ENCODE peak calls at places on chromosomes 13 and 19, in nine cellular contexts. B, K, A, Z, S, G, F, P and V are unnamed samples.

GRCh38 chr19:7705387-7706187 is 3.7 kb upstream of the FCER2 start:
- DNase-seq in B (no peak), K (no peak), A (no peak), Z (no peak), S (no peak), G (no peak), F (no peak), P (no peak), V (peak)

GRCh38 chr13:52414963-52415362 is 9.0 kb upstream of the THSD1 start:
- DNase-seq in B (peak), K (no peak), A (peak), Z (peak), S (peak), G (peak), F (peak), P (no peak), V (no peak)

GRCh38 chr13:50310734-50311133 is 295.5 kb downstream of the KCNRG start:
- DNase-seq in B (no peak), K (no peak), A (no peak), Z (no peak), S (no peak), G (no peak), F (no peak), P (no peak), V (no peak)

GRCh38 chr13:112832811-112833210 is 136.2 kb upstream of the MCF2L start:
- DNase-seq in B (no peak), K (no peak), A (no peak), Z (no peak), S (no peak), G (no peak), F (no peak), P (no peak), V (no peak)

GRCh38 chr13:28268800-28269223 is 130.5 kb downstream of the PAN3 start:
- DNase-seq in B (no peak), K (no peak), A (no peak), Z (no peak), S (no peak), G (no peak), F (no peak), P (no peak), V (no peak)

GRCh38 chr19:18496167-18496979 is 25.5 kb downstream of the ELL start:
- DNase-seq in B (peak), K (no peak), A (peak), Z (peak), S (peak), G (peak), F (no peak), P (no peak), V (no peak)

GRCh38 chr19:7307590-7308218 is 13.5 kb upstream of the INSR start:
- DNase-seq in B (no peak), K (peak), A (no peak), Z (no peak), S (no peak), G (no peak), F (no peak), P (no peak), V (no peak)

GRCh38 chr19:32363175-32363574 is 17.8 kb downstream of the ZNF507 start:
- DNase-seq in B (no peak), K (no peak), A (peak), Z (peak), S (no peak), G (no peak), F (no peak), P (no peak), V (no peak)

GRCh38 chr13:110347535-110348308 is 40.6 kb downstream of the COL4A2 start:
- DNase-seq in B (peak), K (no peak), A (peak), Z (peak), S (peak), G (peak), F (peak), P (peak), V (no peak)

GRCh38 chr19:28466107-28467045 is 746.6 kb downstream of the UQCRFS1 start:
- DNase-seq in B (no peak), K (peak), A (peak), Z (peak), S (peak), G (peak), F (peak), P (no peak), V (peak)

GRCh38 chr19:12937243-12938053 is 961 bp upstream of the CALR start:
- DNase-seq in B (no peak), K (no peak), A (no peak), Z (no peak), S (peak), G (no peak), F (no peak), P (no peak), V (no peak)

GRCh38 chr19:37933965-37934364 is 27.0 kb downstream of the SIPA1L3 start:
- DNase-seq in B (no peak), K (no peak), A (peak), Z (peak), S (peak), G (no peak), F (no peak), P (no peak), V (no peak)

GRCh38 chr19:40592170-40592569 is 9.0 kb upstream of the LTBP4 start:
- DNase-seq in B (peak), K (no peak), A (peak), Z (peak), S (peak), G (peak), F (no peak), P (no peak), V (no peak)

GRCh38 chr19:23563326-23563725 is 123.7 kb downstream of the ZNF675 start:
- DNase-seq in B (no peak), K (no peak), A (no peak), Z (no peak), S (no peak), G (no peak), F (no peak), P (no peak), V (no peak)

GRCh38 chr19:5990289-5990797 is 12.4 kb upstream of the RANBP3 start:
- DNase-seq in B (no peak), K (no peak), A (no peak), Z (no peak), S (peak), G (no peak), F (no peak), P (no peak), V (no peak)

GRCh38 chr13:76016799-76017198 is 380.7 kb downstream of the LMO7 start:
- DNase-seq in B (no peak), K (no peak), A (peak), Z (peak), S (peak), G (peak), F (no peak), P (no peak), V (no peak)

GRCh38 chr19:58325623-58326022 is 1.2 kb upstream of the ZSCAN22 start:
- DNase-seq in B (no peak), K (no peak), A (peak), Z (peak), S (peak), G (peak), F (no peak), P (no peak), V (no peak)

GRCh38 chr13:91381371-91381770 is 17.1 kb upstream of the GPC5 start:
- DNase-seq in B (no peak), K (peak), A (no peak), Z (peak), S (peak), G (no peak), F (no peak), P (no peak), V (no peak)

GRCh38 chr13:105087941-105088340 is 1447.5 kb downstream of the EFNB2 start:
- DNase-seq in B (no peak), K (no peak), A (no peak), Z (no peak), S (no peak), G (no peak), F (no peak), P (no peak), V (no peak)

GRCh38 chr13:110338441-110339101 is 31.5 kb downstream of the COL4A2 start:
- DNase-seq in B (no peak), K (no peak), A (no peak), Z (peak), S (peak), G (peak), F (no peak), P (peak), V (no peak)

GRCh38 chr19:50896591-50897190 is 14.5 kb downstream of the KLK4 start:
- DNase-seq in B (peak), K (no peak), A (peak), Z (peak), S (peak), G (peak), F (no peak), P (no peak), V (no peak)

GRCh38 chr19:50897612-50898011 is 13.6 kb downstream of the KLK4 start:
- DNase-seq in B (no peak), K (no peak), A (peak), Z (no peak), S (no peak), G (no peak), F (no peak), P (no peak), V (no peak)

GRCh38 chr19:50899549-50899948 is 11.6 kb downstream of the KLK4 start:
- DNase-seq in B (no peak), K (no peak), A (no peak), Z (no peak), S (no peak), G (no peak), F (no peak), P (no peak), V (no peak)

GRCh38 chr19:50897191-50897607 is 14.0 kb downstream of the KLK4 start:
- DNase-seq in B (no peak), K (no peak), A (peak), Z (no peak), S (no peak), G (no peak), F (no peak), P (no peak), V (no peak)

GRCh38 chr19:50898018-50898417 is 13.2 kb downstream of the KLK4 start:
- DNase-seq in B (no peak), K (no peak), A (no peak), Z (no peak), S (no peak), G (no peak), F (no peak), P (no peak), V (no peak)
- TF ChIP-seq CTCF in B (no peak), K (no peak), A (no peak), Z (no peak), S (no peak), G (no peak), F (no peak), P (no peak), V (no peak)

GRCh38 chr19:35156673-35157014 is 2.1 kb downstream of the FXYD5 start:
- DNase-seq in B (no peak), K (no peak), A (no peak), Z (no peak), S (no peak), G (no peak), F (no peak), P (no peak), V (no peak)

GRCh38 chr19:35155441-35155840 is 906 bp downstream of the FXYD5 start:
- DNase-seq in B (no peak), K (no peak), A (no peak), Z (no peak), S (no peak), G (peak), F (no peak), P (no peak), V (no peak)

GRCh38 chr19:35155981-35156672 is 1.6 kb downstream of the FXYD5 start:
- DNase-seq in B (no peak), K (no peak), A (no peak), Z (no peak), S (no peak), G (no peak), F (no peak), P (no peak), V (no peak)

GRCh38 chr19:35153701-35154534 is 617 bp upstream of the FXYD5 start:
- DNase-seq in B (no peak), K (no peak), A (no peak), Z (no peak), S (no peak), G (peak), F (no peak), P (no peak), V (peak)

GRCh38 chr19:35154535-35155406 is at the start of gene FXYD5:
- DNase-seq in B (peak), K (no peak), A (peak), Z (peak), S (peak), G (peak), F (peak), P (peak), V (peak)
- TF ChIP-seq CTCF in B (no peak), K (no peak), A (no peak), Z (no peak), S (no peak), G (no peak), F (no peak), P (peak), V (no peak)

GRCh38 chr13:77026255-77026782 is 640 bp downstream of the FBXL3 start:
- DNase-seq in B (peak), K (peak), A (peak), Z (peak), S (peak), G (peak), F (no peak), P (peak), V (peak)
- TF ChIP-seq CTCF in B (no peak), K (no peak), A (peak), Z (no peak), S (no peak), G (no peak), F (no peak), P (no peak), V (no peak)

DNA sequence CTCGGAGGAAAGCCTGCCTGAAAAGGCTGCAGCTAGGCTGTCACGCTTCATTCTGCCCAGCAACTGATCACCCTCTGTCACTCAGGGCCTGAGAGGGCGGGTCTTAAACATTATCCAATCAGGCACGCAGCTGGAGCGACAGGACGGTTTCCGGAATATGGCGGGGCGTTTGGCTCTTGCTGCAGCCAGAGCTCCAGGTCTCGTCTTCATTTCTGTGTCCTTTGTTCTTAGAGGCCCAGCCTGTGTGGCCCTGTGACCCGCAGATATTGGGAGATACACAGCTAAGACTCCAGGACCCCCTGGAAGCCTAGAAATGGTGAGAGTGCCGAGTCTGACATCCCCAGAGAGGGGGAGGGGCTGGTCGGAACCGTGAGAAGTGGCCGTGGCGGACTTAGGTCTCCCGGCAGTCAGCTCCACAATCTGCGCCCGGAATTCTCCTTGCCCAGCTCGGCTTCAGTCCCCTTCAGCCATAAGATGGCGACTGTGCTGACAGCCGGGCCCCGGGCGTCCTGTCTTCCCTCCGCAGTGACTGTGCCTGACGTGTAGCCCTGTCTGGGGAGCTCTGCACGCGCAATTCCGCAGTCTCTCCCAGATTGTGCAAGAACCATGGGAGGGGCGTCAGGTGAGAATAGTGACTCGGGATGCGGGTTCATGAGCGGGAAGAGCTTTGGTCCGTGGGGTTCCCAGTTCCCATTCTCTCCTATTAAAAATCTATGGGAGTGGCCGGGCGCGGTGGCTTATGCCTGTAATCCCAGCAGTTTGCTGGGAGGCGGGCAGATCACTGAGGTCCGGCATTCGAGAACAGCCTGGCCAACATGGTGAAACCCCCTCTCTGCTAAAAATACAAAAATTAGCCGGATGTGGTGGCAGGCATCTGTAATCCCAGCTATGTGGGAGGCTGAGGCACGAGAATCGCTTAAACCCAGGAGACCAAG is at the start of gene ZNF429:
- DNase-seq in B (peak), K (peak), A (peak), Z (peak), S (peak), G (peak), F (peak), P (peak), V (peak)
- TF ChIP-seq CTCF in B (peak), K (no peak), A (no peak), Z (peak), S (no peak), G (no peak), F (no peak), P (no peak), V (no peak)

GRCh38 chr13:39417643-39418042 is 185.3 kb downstream of the LHFPL6 start:
- DNase-seq in B (peak), K (no peak), A (peak), Z (peak), S (peak), G (peak), F (no peak), P (no peak), V (no peak)

GRCh38 chr13:39415003-39415402 is 188.0 kb downstream of the LHFPL6 start:
- DNase-seq in B (no peak), K (no peak), A (no peak), Z (no peak), S (peak), G (peak), F (no peak), P (peak), V (no peak)

GRCh38 chr13:39414339-39414738 is 188.7 kb downstream of the LHFPL6 start:
- DNase-seq in B (no peak), K (no peak), A (no peak), Z (no peak), S (no peak), G (no peak), F (no peak), P (no peak), V (no peak)

GRCh38 chr13:39417131-39417530 is 185.9 kb downstream of the LHFPL6 start:
- DNase-seq in B (peak), K (peak), A (no peak), Z (no peak), S (no peak), G (peak), F (no peak), P (no peak), V (no peak)

GRCh38 chr13:39415403-39415802 is 187.6 kb downstream of the LHFPL6 start:
- DNase-seq in B (peak), K (peak), A (peak), Z (peak), S (peak), G (peak), F (no peak), P (peak), V (no peak)
- TF ChIP-seq CTCF in B (peak), K (no peak), A (peak), Z (peak), S (peak), G (peak), F (peak), P (peak), V (peak)